ENCODE peak calls at places on chromosomes 5 and 9, in four cellular contexts. W is A549, P is thyroid gland, S is adrenal gland. K is an unnamed sample.

GRCh38 chr5:10452768-10453331 is 11.2 kb downstream of the ROPN1L start:
- DNase-seq in W (peak; percentile 85), P (peak; percentile 20), S (peak; percentile 28), K (peak; percentile 68)

GRCh38 chr9:124412228-124412575 is 3.0 kb downstream of the PSMB7 start:
- DNase-seq in W (no peak), P (no peak), S (no peak), K (no peak)

GRCh38 chr5:458547-459353 is 15.8 kb downstream of the EXOC3 start:
- DNase-seq in W (peak; percentile 30), P (peak; percentile 59), S (no peak), K (no peak)

GRCh38 chr9:37676411-37676830 is 25.7 kb downstream of the FRMPD1 start:
- DNase-seq in W (no peak), P (no peak), S (no peak), K (no peak)

GRCh38 chr9:134626576-134627416 is 14.8 kb upstream of the COL5A1 start:
- DNase-seq in W (no peak), P (no peak), S (no peak), K (no peak)

GRCh38 chr9:134432471-134432870 is 106.2 kb downstream of the RXRA start:
- DNase-seq in W (no peak), P (no peak), S (no peak), K (no peak)

GRCh38 chr5:123099514-123100151 is 10.6 kb downstream of the PRDM6 start:
- DNase-seq in W (peak; percentile 66), P (no peak), S (no peak), K (no peak)

GRCh38 chr9:114850871-114851270 is 45.0 kb upstream of the TNFSF15 start:
- DNase-seq in W (no peak), P (no peak), S (no peak), K (no peak)

GRCh38 chr5:148090780-148091221 is 27.0 kb downstream of the SPINK5 start:
- DNase-seq in W (no peak), P (no peak), S (no peak), K (no peak)

GRCh38 chr5:52789378-52789777 is 1.7 kb downstream of the ITGA1 start:
- DNase-seq in W (no peak), P (no peak), S (no peak), K (no peak)
- H3K4me3 ChIP-seq in W (no peak overlapping the region), P (peak overlapping the region; percentile 1), S (peak overlapping the region; percentile 62), K (no peak overlapping the region)

DNA sequence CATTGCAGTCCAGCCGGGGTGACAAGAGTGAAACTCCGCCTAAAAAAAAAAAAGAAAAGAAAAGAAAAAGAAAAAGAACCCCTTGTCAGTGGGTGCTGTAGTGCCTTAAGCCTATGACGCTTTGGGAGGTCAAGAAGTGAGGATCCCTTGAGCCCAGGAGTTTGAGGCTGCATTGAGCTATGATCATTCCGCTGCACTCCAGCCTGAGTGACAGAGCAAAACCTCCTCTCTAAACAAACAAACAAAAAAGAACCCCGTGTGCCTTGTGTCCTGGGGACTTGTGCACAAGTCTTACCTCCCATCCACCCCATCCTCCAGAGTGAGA is 33.5 kb upstream of the STXBP1 start:
- DNase-seq in W (no peak), P (no peak), S (no peak), K (no peak)
- H3K4me3 ChIP-seq in W (peak overlapping the region; percentile 52), P (no peak overlapping the region), S (no peak overlapping the region), K (no peak overlapping the region)

GRCh38 chr9:88390371-88390990 is 2.2 kb downstream of the SPIN1 start:
- DNase-seq in W (no peak), P (no peak), S (no peak), K (no peak)

GRCh38 chr9:88388203-88388885 is at the start of gene SPIN1:
- DNase-seq in W (peak; percentile 77), P (peak; percentile 80), S (peak; percentile 82), K (no peak)

GRCh38 chr9:88388886-88389617 is 808 bp downstream of the SPIN1 start:
- DNase-seq in W (peak; percentile 61), P (peak; percentile 57), S (peak; percentile 79), K (no peak)

GRCh38 chr9:88387733-88388202 is 476 bp upstream of the SPIN1 start:
- DNase-seq in W (peak; percentile 43), P (peak; percentile 55), S (peak; percentile 74), K (no peak)

GRCh38 chr9:88387035-88387732 is 1.1 kb upstream of the SPIN1 start:
- DNase-seq in W (peak; percentile 52), P (peak; percentile 76), S (peak; percentile 73), K (no peak)
- H3K4me3 ChIP-seq in W (peak overlapping the region; percentile 88), P (peak overlapping the region; percentile 81), S (peak overlapping the region; percentile 72), K (peak overlapping the region; percentile 67)

GRCh38 chr9:130267930-130268329 is 2.4 kb downstream of the HMCN2 start:
- DNase-seq in W (no peak), P (no peak), S (no peak), K (no peak)

GRCh38 chr9:130264414-130265350 is 878 bp upstream of the HMCN2 start:
- DNase-seq in W (no peak), P (no peak), S (no peak), K (no peak)

GRCh38 chr9:130265431-130266235 is at the start of gene HMCN2:
- DNase-seq in W (no peak), P (peak; percentile 35), S (no peak), K (no peak)

GRCh38 chr9:130268521-130269131 is 3.1 kb downstream of the HMCN2 start:
- DNase-seq in W (no peak), P (peak; percentile 45), S (no peak), K (no peak)

DNA sequence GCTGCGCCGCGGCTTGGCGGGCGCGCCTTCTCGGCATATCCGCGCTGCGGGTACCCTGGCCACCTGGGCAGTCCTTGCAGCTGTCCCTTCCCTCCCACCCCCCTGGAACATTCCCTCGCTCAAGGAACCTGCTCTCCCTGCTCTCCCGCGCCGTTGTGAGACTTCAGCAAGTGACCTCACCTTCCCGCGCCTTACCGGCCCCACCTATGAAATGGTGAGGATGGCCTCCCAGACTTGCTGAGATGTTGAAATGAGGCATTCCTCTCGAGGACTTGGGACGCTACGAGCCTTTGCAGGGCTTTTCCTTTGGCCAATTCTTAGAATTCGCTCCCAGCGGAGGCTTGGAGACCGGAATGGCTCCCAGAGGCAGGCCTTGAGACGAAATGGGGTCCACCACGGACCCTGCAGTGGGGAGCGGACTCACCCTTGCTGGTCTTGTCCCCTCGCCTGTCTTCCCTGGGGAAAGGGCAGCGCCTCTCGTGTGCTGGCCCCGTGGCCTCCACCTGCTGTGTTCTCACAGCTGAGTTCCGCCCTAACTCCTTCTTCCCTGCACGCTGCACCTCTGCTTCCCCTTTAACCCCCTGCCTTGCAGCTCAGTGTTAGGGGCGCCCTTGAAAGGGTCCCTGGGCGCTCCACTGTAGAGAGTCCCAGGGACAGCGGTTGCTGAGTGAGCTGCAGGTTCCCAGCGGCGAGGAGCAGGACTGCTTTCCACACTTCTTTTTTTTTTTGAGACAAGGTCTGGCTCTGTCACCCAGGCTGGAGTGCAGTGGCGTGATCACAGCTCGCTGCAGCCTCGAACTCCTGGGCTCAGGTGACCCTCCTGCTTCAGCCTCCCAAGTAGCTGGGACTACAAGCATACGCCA is 907 bp downstream of the HMCN2 start:
- DNase-seq in W (no peak), P (no peak), S (no peak), K (no peak)
- H3K4me3 ChIP-seq in W (peak overlapping the region; percentile 31), P (no peak overlapping the region), S (no peak overlapping the region), K (no peak overlapping the region)

GRCh38 chr5:160931283-160931682 is 79.3 kb upstream of the ATP10B start:
- DNase-seq in W (no peak), P (no peak), S (no peak), K (no peak)
- H3K4me3 ChIP-seq in W (no peak overlapping the region), P (no peak overlapping the region), S (no peak overlapping the region), K (no peak overlapping the region)